ENCODE peak calls at places on chromosomes 6 and 20, in five cellular contexts. One of them, this sample, is unnamed.

GRCh38 chr20:25495189-25495824 is 87.8 kb downstream of the GINS1 start:
- DNase-seq in GM10248: no peak
- DNase-seq in HS-5: no peak
- DNase-seq in ELR: no peak
- DNase-seq in activated T-cell treated with anti-CD3 and anti-CD28 coated beads for 1 hour: no peak
- DNase-seq in this sample: no peak

GRCh38 chr20:39799366-39799965 is 837.3 kb downstream of the DHX35 start:
- DNase-seq in GM10248: no peak
- DNase-seq in HS-5: no peak
- DNase-seq in ELR: no peak
- DNase-seq in activated T-cell treated with anti-CD3 and anti-CD28 coated beads for 1 hour: no peak
- DNase-seq in this sample: no peak

GRCh38 chr20:49584418-49585382 is 16.8 kb upstream of the PTGIS start:
- DNase-seq in GM10248: no peak
- DNase-seq in HS-5: no peak
- DNase-seq in ELR: no peak
- DNase-seq in activated T-cell treated with anti-CD3 and anti-CD28 coated beads for 1 hour: no peak
- DNase-seq in this sample: no peak

GRCh38 chr20:4956200-4956810 is 45.0 kb downstream of the SLC23A2 start:
- DNase-seq in GM10248: peak
- DNase-seq in HS-5: peak
- DNase-seq in ELR: peak
- DNase-seq in activated T-cell treated with anti-CD3 and anti-CD28 coated beads for 1 hour: no peak
- DNase-seq in this sample: peak

GRCh38 chr20:52001999-52002666 is 189.4 kb downstream of the ZFP64 start:
- DNase-seq in GM10248: no peak
- DNase-seq in HS-5: no peak
- DNase-seq in ELR: peak
- DNase-seq in activated T-cell treated with anti-CD3 and anti-CD28 coated beads for 1 hour: no peak
- DNase-seq in this sample: no peak

GRCh38 chr20:32563311-32564272 is 21.5 kb downstream of the NOL4L start:
- DNase-seq in GM10248: no peak
- DNase-seq in HS-5: no peak
- DNase-seq in ELR: no peak
- DNase-seq in activated T-cell treated with anti-CD3 and anti-CD28 coated beads for 1 hour: no peak
- DNase-seq in this sample: no peak

GRCh38 chr6:79230149-79230548 is 4.3 kb downstream of the HMGN3 start:
- DNase-seq in GM10248: no peak
- DNase-seq in HS-5: no peak
- DNase-seq in ELR: no peak
- DNase-seq in activated T-cell treated with anti-CD3 and anti-CD28 coated beads for 1 hour: no peak
- DNase-seq in this sample: no peak

GRCh38 chr6:89986650-89987074 is 92.4 kb downstream of the GJA10 start:
- DNase-seq in GM10248: no peak
- DNase-seq in HS-5: peak
- DNase-seq in ELR: peak
- DNase-seq in activated T-cell treated with anti-CD3 and anti-CD28 coated beads for 1 hour: no peak
- DNase-seq in this sample: peak

GRCh38 chr20:21235713-21236445 is 67.3 kb upstream of the XRN2 start:
- DNase-seq in GM10248: peak
- DNase-seq in HS-5: peak
- DNase-seq in ELR: peak
- DNase-seq in activated T-cell treated with anti-CD3 and anti-CD28 coated beads for 1 hour: peak
- DNase-seq in this sample: peak

GRCh38 chr20:63047267-63047666 is 40.5 kb upstream of the BHLHE23 start:
- DNase-seq in GM10248: no peak
- DNase-seq in HS-5: no peak
- DNase-seq in ELR: no peak
- DNase-seq in activated T-cell treated with anti-CD3 and anti-CD28 coated beads for 1 hour: no peak
- DNase-seq in this sample: no peak

GRCh38 chr6:31922942-31923341 is 4.6 kb upstream of the C2 start:
- DNase-seq in GM10248: no peak
- DNase-seq in HS-5: no peak
- DNase-seq in ELR: no peak
- DNase-seq in activated T-cell treated with anti-CD3 and anti-CD28 coated beads for 1 hour: peak
- DNase-seq in this sample: no peak

GRCh38 chr20:2515203-2515602 is 6.5 kb upstream of the ZNF343 start:
- DNase-seq in GM10248: no peak
- DNase-seq in HS-5: no peak
- DNase-seq in ELR: no peak
- DNase-seq in activated T-cell treated with anti-CD3 and anti-CD28 coated beads for 1 hour: no peak
- DNase-seq in this sample: no peak